ENCODE peak calls at places on chromosomes 3 and 15, in four cellular contexts. One of them, this sample, is unnamed.

GRCh38 chr3:43727930-43728329 is 37.2 kb downstream of the ABHD5 start:
- DNase-seq in K562: no peak
- DNase-seq in endothelial cell of umbilical vein: no peak
- DNase-seq in HepG2: no peak
- DNase-seq in this sample: no peak

GRCh38 chr15:50333229-50333628 is 21.8 kb downstream of the GABPB1 start:
- DNase-seq in K562: no peak
- DNase-seq in endothelial cell of umbilical vein: no peak
- DNase-seq in HepG2: no peak
- DNase-seq in this sample: no peak

GRCh38 chr15:57286446-57287127 is 89.7 kb upstream of the CGNL1 start:
- DNase-seq in K562: no peak
- DNase-seq in endothelial cell of umbilical vein: no peak
- DNase-seq in HepG2: no peak
- DNase-seq in this sample: no peak

GRCh38 chr3:38210141-38210757 is 44.9 kb downstream of the OXSR1 start:
- DNase-seq in K562: no peak
- DNase-seq in endothelial cell of umbilical vein: no peak
- DNase-seq in HepG2: no peak
- DNase-seq in this sample: no peak

GRCh38 chr3:158809642-158810041 is 7.8 kb downstream of the MFSD1 start:
- DNase-seq in K562: no peak
- DNase-seq in endothelial cell of umbilical vein: no peak
- DNase-seq in HepG2: no peak
- DNase-seq in this sample: no peak

GRCh38 chr15:95025924-95026728 is 794.8 kb downstream of the MCTP2 start:
- DNase-seq in K562: peak; percentile 65
- DNase-seq in endothelial cell of umbilical vein: peak; percentile 78
- DNase-seq in HepG2: no peak
- DNase-seq in this sample: no peak

GRCh38 chr3:188154758-188155574 is 1.0 kb downstream of the LPP start:
- DNase-seq in K562: no peak
- DNase-seq in endothelial cell of umbilical vein: no peak
- DNase-seq in HepG2: no peak
- DNase-seq in this sample: no peak

GRCh38 chr3:69292185-69292584 is 93.7 kb downstream of the FRMD4B start:
- DNase-seq in K562: no peak
- DNase-seq in endothelial cell of umbilical vein: no peak
- DNase-seq in HepG2: no peak
- DNase-seq in this sample: no peak

GRCh38 chr3:11475324-11475723 is 168.4 kb downstream of the VGLL4 start:
- DNase-seq in K562: no peak
- DNase-seq in endothelial cell of umbilical vein: no peak
- DNase-seq in HepG2: no peak
- DNase-seq in this sample: no peak

GRCh38 chr15:81126887-81127286 is 7.2 kb upstream of the CFAP161 start:
- DNase-seq in K562: no peak
- DNase-seq in endothelial cell of umbilical vein: no peak
- DNase-seq in HepG2: no peak
- DNase-seq in this sample: no peak

GRCh38 chr15:56758770-56759449 is 25.6 kb upstream of the ZNF280D start:
- DNase-seq in K562: peak; percentile 13
- DNase-seq in endothelial cell of umbilical vein: no peak
- DNase-seq in HepG2: no peak
- DNase-seq in this sample: no peak

GRCh38 chr3:197083486-197083885 is 53.9 kb upstream of the MELTF start:
- DNase-seq in K562: no peak
- DNase-seq in endothelial cell of umbilical vein: no peak
- DNase-seq in HepG2: no peak
- DNase-seq in this sample: no peak

GRCh38 chr15:68078365-68078764 is 24.2 kb downstream of the PIAS1 start:
- DNase-seq in K562: no peak
- DNase-seq in endothelial cell of umbilical vein: no peak
- DNase-seq in HepG2: no peak
- DNase-seq in this sample: no peak

GRCh38 chr3:32453346-32453745 is 49.3 kb downstream of the CMTM6 start:
- DNase-seq in K562: no peak
- DNase-seq in endothelial cell of umbilical vein: no peak
- DNase-seq in HepG2: no peak
- DNase-seq in this sample: no peak

GRCh38 chr15:38474155-38474757 is 20.3 kb downstream of the FAM98B start:
- DNase-seq in K562: peak; percentile 35
- DNase-seq in endothelial cell of umbilical vein: peak; percentile 72
- DNase-seq in HepG2: peak; percentile 63
- DNase-seq in this sample: no peak

GRCh38 chr15:67680645-67681044 is 138.1 kb downstream of the MAP2K5 start:
- DNase-seq in K562: peak; percentile 38
- DNase-seq in endothelial cell of umbilical vein: no peak
- DNase-seq in HepG2: no peak
- DNase-seq in this sample: no peak

GRCh38 chr3:31533169-31533870 is 595 bp downstream of the STT3B start:
- DNase-seq in K562: peak; percentile 52
- DNase-seq in endothelial cell of umbilical vein: peak; percentile 34
- DNase-seq in HepG2: peak; percentile 12
- DNase-seq in this sample: peak; percentile 61

GRCh38 chr3:195698325-195699147 is 22.2 kb upstream of the MUC20 start:
- DNase-seq in K562: no peak
- DNase-seq in endothelial cell of umbilical vein: no peak
- DNase-seq in HepG2: no peak
- DNase-seq in this sample: no peak

GRCh38 chr3:158801200-158801599 is 654 bp upstream of the MFSD1 start:
- DNase-seq in K562: peak; percentile 28
- DNase-seq in endothelial cell of umbilical vein: peak; percentile 37
- DNase-seq in HepG2: no peak
- DNase-seq in this sample: no peak

GRCh38 chr3:168794427-168794826 is 698.7 kb upstream of the GOLIM4 start:
- DNase-seq in K562: no peak
- DNase-seq in endothelial cell of umbilical vein: peak; percentile 93
- DNase-seq in HepG2: no peak
- DNase-seq in this sample: no peak

GRCh38 chr15:79769081-79769481 is 127.7 kb downstream of the MTHFS start:
- DNase-seq in K562: no peak
- DNase-seq in endothelial cell of umbilical vein: no peak
- DNase-seq in HepG2: peak; percentile 19
- DNase-seq in this sample: no peak

GRCh38 chr3:182947892-182948291 is 32.4 kb downstream of the DCUN1D1 start:
- DNase-seq in K562: peak; percentile 36
- DNase-seq in endothelial cell of umbilical vein: no peak
- DNase-seq in HepG2: peak; percentile 31
- DNase-seq in this sample: no peak

GRCh38 chr15:98755138-98755537 is 106.8 kb downstream of the IGF1R start:
- DNase-seq in K562: no peak
- DNase-seq in endothelial cell of umbilical vein: peak; percentile 18
- DNase-seq in HepG2: no peak
- DNase-seq in this sample: no peak

GRCh38 chr3:126433496-126434263 is 39.0 kb downstream of the CFAP100 start:
- DNase-seq in K562: no peak
- DNase-seq in endothelial cell of umbilical vein: no peak
- DNase-seq in HepG2: no peak
- DNase-seq in this sample: no peak

GRCh38 chr3:1087066-1087555 is 5.7 kb upstream of the CNTN6 start:
- DNase-seq in K562: no peak
- DNase-seq in endothelial cell of umbilical vein: no peak
- DNase-seq in HepG2: no peak
- DNase-seq in this sample: no peak

GRCh38 chr3:186280737-186281136 is 81.3 kb downstream of the DGKG start:
- DNase-seq in K562: no peak
- DNase-seq in endothelial cell of umbilical vein: no peak
- DNase-seq in HepG2: no peak
- DNase-seq in this sample: no peak

GRCh38 chr3:13647314-13648059 is 98.6 kb downstream of the FBLN2 start:
- DNase-seq in K562: no peak
- DNase-seq in endothelial cell of umbilical vein: no peak
- DNase-seq in HepG2: no peak
- DNase-seq in this sample: no peak

GRCh38 chr3:150248116-150248864 is 159.8 kb upstream of the TSC22D2 start:
- DNase-seq in K562: no peak
- DNase-seq in endothelial cell of umbilical vein: no peak
- DNase-seq in HepG2: no peak
- DNase-seq in this sample: no peak

GRCh38 chr3:43043793-43044192 is 62.1 kb downstream of the POMGNT2 start:
- DNase-seq in K562: no peak
- DNase-seq in endothelial cell of umbilical vein: no peak
- DNase-seq in HepG2: no peak
- DNase-seq in this sample: no peak

GRCh38 chr15:31197497-31198414 is 96.2 kb upstream of the TRPM1 start:
- DNase-seq in K562: peak; percentile 54
- DNase-seq in endothelial cell of umbilical vein: peak; percentile 43
- DNase-seq in HepG2: peak; percentile 33
- DNase-seq in this sample: peak; percentile 44

GRCh38 chr3:163587342-163587741 is 1491.0 kb downstream of the SI start:
- DNase-seq in K562: no peak
- DNase-seq in endothelial cell of umbilical vein: no peak
- DNase-seq in HepG2: no peak
- DNase-seq in this sample: no peak

DNA sequence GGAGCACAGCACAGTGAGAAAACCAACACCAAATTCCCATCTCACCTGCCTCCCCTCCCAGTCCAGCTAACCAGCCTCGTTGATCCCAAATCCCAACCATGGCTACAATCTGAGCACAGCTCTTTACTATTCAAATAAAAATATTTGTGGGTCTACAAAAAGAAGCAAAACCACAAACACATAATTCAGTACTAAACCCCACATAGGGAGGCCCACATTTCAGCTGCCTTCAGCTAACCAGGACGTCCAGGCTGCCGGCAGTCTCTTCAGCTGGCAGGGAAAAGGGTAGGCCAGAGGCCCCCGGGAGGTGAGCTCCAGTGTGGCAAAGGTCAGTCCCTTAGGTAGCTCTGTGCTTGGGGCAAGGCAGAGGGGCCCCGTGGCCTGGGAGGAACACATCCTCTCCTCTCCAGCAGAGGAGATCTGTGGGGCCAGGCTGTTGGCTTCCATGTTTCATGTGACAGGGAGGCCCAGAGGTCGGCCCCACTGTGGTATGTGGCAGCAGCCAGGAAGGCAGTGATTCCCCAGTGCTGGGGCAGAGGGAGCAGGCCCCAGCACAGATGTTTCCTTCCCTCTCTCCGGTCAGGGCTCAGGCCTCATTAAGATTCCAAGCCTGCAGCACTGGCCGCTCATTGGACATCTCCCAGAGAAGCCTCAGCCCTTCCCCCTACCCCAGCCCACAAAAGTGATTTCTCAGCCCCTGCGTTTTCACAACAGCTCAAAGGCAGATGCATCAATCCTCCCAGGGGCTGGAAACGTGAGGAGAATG is 381.5 kb downstream of the NTRK3 start:
- DNase-seq in K562: no peak
- DNase-seq in endothelial cell of umbilical vein: no peak
- DNase-seq in HepG2: no peak
- DNase-seq in this sample: no peak
- TF ChIP-seq JUN in K562: no peak
- TF ChIP-seq JUN in endothelial cell of umbilical vein: no peak
- TF ChIP-seq JUN in HepG2: no peak
- TF ChIP-seq JUN in this sample: no peak

DNA sequence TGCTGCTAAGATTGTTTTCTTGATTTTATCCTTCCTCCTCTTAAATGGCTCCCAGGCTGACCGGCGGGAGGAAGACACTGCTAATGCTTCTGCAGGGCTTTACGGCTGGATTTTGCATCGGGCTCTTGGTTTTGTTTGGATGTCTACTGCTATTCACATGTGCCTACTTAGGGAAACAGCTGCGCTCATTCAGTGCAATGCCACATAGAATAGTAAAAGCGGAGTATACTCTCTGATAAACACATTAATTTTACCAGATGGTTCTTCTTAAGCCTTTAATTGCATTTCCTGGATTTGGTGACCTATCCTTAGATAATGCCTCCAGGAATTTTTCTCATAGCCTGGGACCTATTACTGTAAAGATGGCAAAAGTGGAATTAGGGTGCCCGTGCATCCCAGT is 146.7 kb downstream of the THSD4 start:
- DNase-seq in K562: no peak
- DNase-seq in endothelial cell of umbilical vein: no peak
- DNase-seq in HepG2: no peak
- DNase-seq in this sample: no peak
- TF ChIP-seq EZH2 in K562: no peak
- TF ChIP-seq EZH2 in endothelial cell of umbilical vein: no peak
- TF ChIP-seq EZH2 in HepG2: no peak
- TF ChIP-seq EZH2 in this sample: no peak

GRCh38 chr3:139838269-139838957 is 96.6 kb upstream of the CLSTN2 start:
- DNase-seq in K562: no peak
- DNase-seq in endothelial cell of umbilical vein: no peak
- DNase-seq in HepG2: no peak
- DNase-seq in this sample: no peak

GRCh38 chr3:139839034-139839433 is 96.0 kb upstream of the CLSTN2 start:
- DNase-seq in K562: no peak
- DNase-seq in endothelial cell of umbilical vein: no peak
- DNase-seq in HepG2: no peak
- DNase-seq in this sample: no peak

GRCh38 chr3:139832998-139833397 is 102.0 kb upstream of the CLSTN2 start:
- DNase-seq in K562: no peak
- DNase-seq in endothelial cell of umbilical vein: no peak
- DNase-seq in HepG2: no peak
- DNase-seq in this sample: no peak

GRCh38 chr3:139836656-139837464 is 98.1 kb upstream of the CLSTN2 start:
- DNase-seq in K562: no peak
- DNase-seq in endothelial cell of umbilical vein: no peak
- DNase-seq in HepG2: no peak
- DNase-seq in this sample: no peak

DNA sequence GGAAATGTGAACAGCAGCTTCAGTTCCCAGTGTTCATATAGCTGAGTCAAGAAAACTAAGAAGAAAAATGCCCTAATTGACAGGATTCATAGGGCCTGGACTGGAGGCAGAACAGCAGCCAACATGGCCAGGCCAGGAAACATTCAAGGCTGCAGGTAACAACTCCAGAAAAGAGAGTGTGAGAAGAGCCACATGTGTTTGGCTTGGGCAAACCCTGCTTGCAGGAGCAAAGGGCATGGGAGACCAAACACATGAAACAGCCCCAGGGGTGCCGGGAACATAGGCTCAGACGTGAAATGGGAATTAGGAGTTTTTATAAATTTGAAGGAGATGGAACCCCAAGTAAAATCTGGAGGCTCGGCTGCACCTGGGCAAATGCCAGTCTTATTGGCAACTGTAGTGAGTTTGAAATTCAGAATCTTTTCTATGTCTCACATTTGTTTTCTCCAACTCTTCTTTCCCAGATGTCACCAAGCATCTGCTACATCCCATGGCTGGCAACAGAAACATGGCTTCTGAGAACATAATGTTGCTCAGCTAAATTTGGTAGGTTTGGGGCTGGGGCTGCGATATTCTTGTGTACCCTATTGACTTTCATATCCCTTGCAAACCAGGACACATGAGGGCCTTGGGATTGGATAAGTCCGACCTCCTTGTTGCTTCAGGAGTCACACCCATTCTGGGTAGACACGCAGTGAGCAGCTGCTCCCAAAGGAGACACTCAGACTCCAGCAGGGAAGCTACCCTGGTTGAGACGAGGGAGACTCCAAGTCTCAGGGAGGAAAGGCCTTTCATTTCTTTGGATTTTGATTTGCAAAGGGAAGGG is 98.9 kb upstream of the CLSTN2 start:
- DNase-seq in K562: no peak
- DNase-seq in endothelial cell of umbilical vein: no peak
- DNase-seq in HepG2: no peak
- DNase-seq in this sample: no peak
- TF ChIP-seq JUN in K562: no peak
- TF ChIP-seq JUN in endothelial cell of umbilical vein: no peak
- TF ChIP-seq JUN in HepG2: no peak
- TF ChIP-seq JUN in this sample: no peak

GRCh38 chr15:60004019-60004845 is at the start of gene FOXB1:
- DNase-seq in K562: no peak
- DNase-seq in endothelial cell of umbilical vein: no peak
- DNase-seq in HepG2: no peak
- DNase-seq in this sample: peak; percentile 79
- TF ChIP-seq EZH2 in K562: no peak
- TF ChIP-seq EZH2 in endothelial cell of umbilical vein: peak; percentile 85
- TF ChIP-seq EZH2 in HepG2: no peak
- TF ChIP-seq EZH2 in this sample: no peak

This sample was measured in H1.